ENCODE peak calls at places on chromosomes 6 and 20, in four cellular contexts. W is fibroblast of mammary gland, U is psoas muscle, I is tibial nerve. A is an unnamed sample.

GRCh38 chr20:45752747-45753146 is 30.6 kb downstream of the SPINT4 start:
- DNase-seq in W (peak), U (no peak), I (no peak), A (no peak)

GRCh38 chr6:43308101-43308989 is at the start of gene CRIP3:
- DNase-seq in W (peak), U (no peak), I (no peak), A (no peak)

GRCh38 chr20:45051497-45052060 is 49.3 kb downstream of the KCNS1 start:
- DNase-seq in W (no peak), U (no peak), I (no peak), A (no peak)

GRCh38 chr6:84638286-84638685 is 126.1 kb downstream of the TBX18 start:
- DNase-seq in W (no peak), U (no peak), I (no peak), A (no peak)

GRCh38 chr20:17505664-17506517 is 25.3 kb downstream of the BFSP1 start:
- DNase-seq in W (peak), U (no peak), I (no peak), A (no peak)

GRCh38 chr6:22544469-22544868 is 24.9 kb upstream of the HDGFL1 start:
- DNase-seq in W (no peak), U (no peak), I (no peak), A (no peak)

GRCh38 chr20:43722153-43722505 is 4.7 kb downstream of the GTSF1L start:
- DNase-seq in W (no peak), U (no peak), I (no peak), A (no peak)

GRCh38 chr20:63698739-63699465 is 2.5 kb downstream of the TNFRSF6B start:
- DNase-seq in W (peak), U (peak), I (peak), A (peak)

GRCh38 chr6:147709396-147710272 is 201.1 kb downstream of the SAMD5 start:
- DNase-seq in W (no peak), U (no peak), I (no peak), A (no peak)

GRCh38 chr20:56249244-56249955 is 868 bp downstream of the MC3R start:
- DNase-seq in W (peak), U (peak), I (no peak), A (no peak)

GRCh38 chr20:64150756-64151633 is 13.3 kb upstream of the MYT1 start:
- DNase-seq in W (no peak), U (no peak), I (no peak), A (no peak)

GRCh38 chr6:128569737-128570438 is 49.5 kb upstream of the PTPRK start:
- DNase-seq in W (peak), U (no peak), I (no peak), A (peak)
- H3K4me3 ChIP-seq in W (no peak), U (no peak), I (no peak), A (no peak)

DNA sequence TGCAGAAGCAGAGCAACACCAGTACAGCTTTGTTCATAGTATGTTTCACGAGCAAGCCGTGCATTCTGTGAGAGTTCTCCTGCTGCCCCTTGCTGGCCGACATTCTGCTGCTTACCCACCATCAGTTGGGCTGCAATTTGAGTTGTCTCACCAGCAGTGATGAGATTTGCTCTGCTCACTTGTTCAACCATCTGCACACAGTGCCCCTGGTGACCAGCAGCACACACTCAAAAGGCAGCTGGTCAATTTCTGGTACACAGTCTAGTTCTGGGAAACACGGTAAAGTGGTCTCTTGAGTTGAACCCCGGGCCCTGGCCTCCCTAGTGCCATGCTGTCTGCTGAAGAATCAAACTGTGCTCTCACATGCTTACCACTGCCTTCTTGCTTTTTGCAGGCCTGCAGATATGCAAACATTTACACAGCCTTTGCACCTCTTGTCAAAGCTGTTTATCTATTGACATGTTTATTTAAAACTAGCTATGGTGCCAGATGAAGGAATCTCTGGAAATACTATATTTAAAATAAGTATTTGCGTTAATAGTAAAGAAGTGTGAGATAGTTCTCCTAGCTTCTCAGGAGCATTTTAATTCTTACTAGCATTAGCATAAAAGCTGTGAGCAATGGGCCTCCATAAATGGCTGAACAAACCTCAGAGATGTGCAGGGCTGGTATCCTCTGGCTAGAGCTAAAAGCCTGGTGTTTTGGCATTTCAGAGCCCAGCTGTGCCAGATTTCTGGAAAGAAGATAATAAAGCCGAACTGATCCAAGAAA is 234.3 kb downstream of the ARHGAP18 start:
- DNase-seq in W (no peak), U (no peak), I (no peak), A (no peak)
- TF ChIP-seq CTCF in W (no peak), U (no peak), I (no peak), A (no peak)

GRCh38 chr6:68059261-68059660 is 575.8 kb upstream of the ADGRB3 start:
- DNase-seq in W (no peak), U (no peak), I (no peak), A (no peak)
- H3K4me3 ChIP-seq in W (no peak), U (no peak), I (no peak), A (no peak)

GRCh38 chr20:37259865-37260264 is 1.7 kb downstream of the GHRH start:
- DNase-seq in W (no peak), U (no peak), I (no peak), A (no peak)

GRCh38 chr20:37262516-37262915 is 902 bp upstream of the GHRH start:
- DNase-seq in W (no peak), U (no peak), I (no peak), A (no peak)

GRCh38 chr20:37259031-37259430 is 2.6 kb downstream of the GHRH start:
- DNase-seq in W (no peak), U (no peak), I (no peak), A (no peak)

GRCh38 chr20:37263686-37264085 is 2.1 kb upstream of the GHRH start:
- DNase-seq in W (no peak), U (no peak), I (no peak), A (no peak)

DNA sequence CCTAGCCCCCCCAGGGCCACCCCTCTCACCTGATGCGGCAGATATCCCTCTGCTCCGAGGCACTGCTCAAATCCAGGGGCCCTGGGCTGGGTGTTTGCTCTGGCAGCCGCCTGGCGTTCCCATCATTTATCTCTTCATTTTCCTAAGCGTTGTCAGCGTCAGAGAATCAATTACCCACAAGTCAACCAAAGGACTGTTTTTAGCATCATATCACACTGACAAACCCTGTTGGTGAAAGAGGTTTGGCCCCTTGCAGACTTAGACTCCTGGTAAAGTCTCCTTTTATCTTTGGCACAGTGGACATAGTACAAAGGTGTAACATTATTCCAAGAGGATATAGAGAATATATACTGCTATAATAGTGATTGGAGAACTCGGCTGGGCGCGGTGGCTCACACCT is at the start of gene GHRH:
- DNase-seq in W (no peak), U (no peak), I (no peak), A (no peak)
- TF ChIP-seq CTCF in W (no peak), U (no peak), I (no peak), A (no peak)

GRCh38 chr6:157379656-157380457 is 1.1 kb upstream of the ZDHHC14 start:
- DNase-seq in W (peak), U (peak), I (peak), A (peak)
- H3K4me3 ChIP-seq in W (peak), U (peak), I (peak), A (peak)

GRCh38 chr6:7390218-7390878 is 740 bp downstream of the RIOK1 start:
- DNase-seq in W (no peak), U (no peak), I (no peak), A (no peak)
- TF ChIP-seq CTCF in W (peak), U (no peak), I (peak), A (no peak)

A was measured in HFF-Myc.